ENCODE peak calls at places on chromosomes 12 and 14, in five cellular contexts. Q is Right ventricle myocardium inferior; J is stimulated activated CD4-positive, alpha-beta T cell treated with anti-CD3 and anti-CD28 coated beads, Interleukin-1b, Interleukin-23, amount 100 ng/mL, for 24 hours; Y is astrocyte of the hippocampus; G is GM12865. T is an unnamed sample.

GRCh38 chr12:50066402-50066801 is 9.0 kb downstream of the ASIC1 start:
- DNase-seq in Y (peak), G (no peak), J (no peak), Q (no peak), T (no peak)

GRCh38 chr12:98591209-98591608 is 2.3 kb upstream of the SLC25A3 start:
- DNase-seq in J (no peak), Q (no peak), G (no peak), Y (peak), T (no peak)

GRCh38 chr12:68397566-68398158 is 65.5 kb upstream of the MDM1 start:
- DNase-seq in J (no peak), Y (peak), G (no peak), Q (no peak), T (no peak)

GRCh38 chr12:110844551-110845395 is 2.0 kb upstream of the CCDC63 start:
- DNase-seq in Q (no peak), G (no peak), J (no peak), Y (peak), T (no peak)

GRCh38 chr12:78977463-78977862 is 112.9 kb downstream of the SYT1 start:
- DNase-seq in Y (no peak), Q (no peak), G (no peak), J (no peak), T (no peak)

GRCh38 chr14:34039428-34040047 is 88.7 kb upstream of the EGLN3 start:
- DNase-seq in J (no peak), G (no peak), Y (no peak), Q (no peak), T (no peak)

GRCh38 chr12:22361785-22362184 is 27.3 kb upstream of the ST8SIA1 start:
- DNase-seq in Y (no peak), J (no peak), G (no peak), Q (peak), T (no peak)

GRCh38 chr14:59358105-59358504 is 107.1 kb downstream of the GPR135 start:
- DNase-seq in Q (no peak), J (no peak), Y (peak), G (no peak), T (no peak)

GRCh38 chr12:25694072-25694471 is 141.0 kb upstream of the LMNTD1 start:
- DNase-seq in Y (no peak), G (no peak), J (no peak), Q (no peak), T (no peak)

GRCh38 chr12:31752450-31752849 is 23.6 kb upstream of the AMN1 start:
- DNase-seq in Q (no peak), J (no peak), Y (no peak), G (no peak), T (no peak)

GRCh38 chr12:54259194-54260011 is 20.5 kb downstream of the CBX5 start:
- DNase-seq in Y (peak), J (no peak), Q (peak), G (peak), T (peak)

GRCh38 chr12:131927110-131928079 is 1.7 kb upstream of the PUS1 start:
- DNase-seq in Q (no peak), G (no peak), J (no peak), Y (no peak), T (no peak)

GRCh38 chr12:80273144-80273543 is 170.9 kb upstream of the PTPRQ start:
- DNase-seq in Y (no peak), Q (no peak), G (no peak), J (no peak), T (no peak)

GRCh38 chr14:35963209-35963608 is 137.1 kb downstream of the BRMS1L start:
- DNase-seq in Q (no peak), G (peak), Y (no peak), J (no peak), T (no peak)

GRCh38 chr12:130083002-130083401 is 79.3 kb upstream of the FZD10 start:
- DNase-seq in G (no peak), Q (no peak), Y (no peak), J (no peak), T (no peak)

GRCh38 chr14:50000215-50001145 is 107.6 kb downstream of the ARF6 start:
- DNase-seq in Y (peak), Q (peak), G (peak), J (peak), T (no peak)

GRCh38 chr14:49581209-49581960 is 4.8 kb downstream of the RPS29 start:
- DNase-seq in G (no peak), J (no peak), Y (no peak), Q (no peak), T (no peak)

GRCh38 chr12:94621662-94622359 is 28.5 kb downstream of the TMCC3 start:
- DNase-seq in J (peak), Q (no peak), Y (peak), G (peak), T (no peak)

GRCh38 chr12:103495158-103495782 is 498 bp downstream of the C12orf42 start:
- DNase-seq in G (peak), Q (peak), Y (peak), J (peak), T (peak)

GRCh38 chr14:60331201-60332045 is 82.4 kb downstream of the PPM1A start:
- DNase-seq in G (peak), Q (peak), Y (peak), J (peak), T (peak)

GRCh38 chr14:89351364-89351957 is 65.6 kb downstream of the FOXN3 start:
- DNase-seq in Q (no peak), G (peak), J (no peak), Y (peak), T (no peak)

GRCh38 chr12:125081427-125081826 is 16.2 kb downstream of the AACS start:
- DNase-seq in Y (no peak), G (no peak), J (no peak), Q (no peak), T (peak)

GRCh38 chr12:9792961-9793617 is 32.4 kb upstream of the CD69 start:
- DNase-seq in Q (no peak), J (no peak), G (no peak), Y (peak), T (no peak)

GRCh38 chr14:89493877-89494634 is 77.0 kb upstream of the FOXN3 start:
- DNase-seq in Y (peak), G (peak), J (no peak), Q (no peak), T (no peak)

GRCh38 chr12:55172686-55173085 is 46.5 kb downstream of the OR9K2 start:
- DNase-seq in G (no peak), Q (no peak), J (no peak), Y (no peak), T (no peak)

GRCh38 chr14:30283822-30284446 is 275.0 kb upstream of the G2E3 start:
- DNase-seq in Q (no peak), G (peak), J (no peak), Y (peak), T (no peak)

GRCh38 chr14:90475298-90475697 is 78.5 kb downstream of the CALM1 start:
- DNase-seq in J (no peak), G (no peak), Y (no peak), Q (no peak), T (no peak)

GRCh38 chr12:57842342-57843294 is 3.9 kb downstream of the CTDSP2 start:
- DNase-seq in G (no peak), Q (no peak), Y (no peak), J (peak), T (no peak)

T was measured in NCI-H1930.